ENCODE peak calls at places on chromosomes 2 and 18, in nine cellular contexts. O is amniotic stem cell, W is adipocyte, B is WERI-Rb-1, J is Calu3, V is NCI-H2081, D is GM12864, I is choroid plexus epithelial cell, R is NCI-H748 treated with DMSO at 0.1 percent for 48 hours. G is an unnamed sample.

GRCh38 chr2:233761040-233761769 is 1.1 kb downstream of the UGT1A1 start:
- DNase-seq in W (peak), B (no peak), J (no peak), R (no peak), I (peak), V (no peak), D (no peak), O (no peak), G (no peak)

GRCh38 chr2:189236066-189236465 is 56.5 kb upstream of the COL5A2 start:
- DNase-seq in D (no peak), I (no peak), O (no peak), V (no peak), W (peak), J (no peak), B (no peak), R (no peak), G (no peak)

GRCh38 chr2:177242136-177242987 is 22.2 kb downstream of the NFE2L2 start:
- DNase-seq in D (no peak), W (peak), V (peak), I (peak), O (peak), R (no peak), B (no peak), J (peak), G (peak)

GRCh38 chr2:9294764-9295163 is 88.2 kb downstream of the ASAP2 start:
- DNase-seq in R (no peak), I (no peak), D (no peak), V (no peak), O (no peak), B (no peak), J (no peak), W (no peak), G (no peak)

GRCh38 chr18:3456686-3457069 is 6.7 kb downstream of the TGIF1 start:
- DNase-seq in R (peak), B (no peak), V (peak), O (no peak), D (no peak), W (no peak), J (peak), I (no peak), G (no peak)

GRCh38 chr18:5851998-5852397 is 43.3 kb downstream of the TMEM200C start:
- DNase-seq in B (no peak), R (peak), J (no peak), O (no peak), V (peak), I (peak), W (peak), D (no peak), G (no peak)

GRCh38 chr2:157304811-157305712 is 20.6 kb downstream of the ERMN start:
- DNase-seq in W (peak), R (no peak), O (no peak), I (peak), D (no peak), V (no peak), J (no peak), B (peak), G (no peak)

GRCh38 chr2:234534515-234534914 is 37.6 kb upstream of the ARL4C start:
- DNase-seq in W (no peak), J (no peak), V (no peak), I (no peak), O (no peak), R (peak), B (no peak), D (no peak), G (no peak)

GRCh38 chr2:209334188-209335017 is 89.4 kb upstream of the MAP2 start:
- DNase-seq in W (peak), R (peak), V (peak), B (peak), I (peak), O (peak), D (peak), J (peak), G (peak)

GRCh38 chr2:205654878-205655601 is 27.3 kb upstream of the NRP2 start:
- DNase-seq in J (no peak), O (peak), W (peak), I (peak), D (no peak), V (no peak), R (no peak), B (no peak), G (no peak)

GRCh38 chr2:143553261-143553660 is 424.0 kb downstream of the ARHGAP15 start:
- DNase-seq in W (no peak), V (no peak), R (no peak), J (no peak), B (no peak), D (no peak), O (no peak), I (no peak), G (peak)

GRCh38 chr2:111984213-111984604 is 70.9 kb upstream of the TMEM87B start:
- DNase-seq in D (no peak), B (no peak), I (no peak), J (peak), W (no peak), V (no peak), R (no peak), O (no peak), G (no peak)

GRCh38 chr2:132719480-132719879 is 49.5 kb upstream of the LYPD1 start:
- DNase-seq in W (no peak), B (no peak), D (no peak), O (no peak), J (no peak), V (no peak), I (no peak), R (no peak), G (no peak)

GRCh38 chr2:16650287-16651249 is 15.1 kb downstream of the CYRIA start:
- DNase-seq in V (no peak), R (no peak), D (no peak), B (no peak), I (peak), O (peak), J (peak), W (peak), G (no peak)

GRCh38 chr2:44645931-44646330 is 284.2 kb downstream of the CAMKMT start:
- DNase-seq in I (no peak), D (no peak), W (no peak), R (no peak), B (no peak), J (no peak), O (no peak), V (no peak), G (no peak)

G was measured in SJCRH30.